ENCODE peak calls at places on chromosome 2, in six cellular contexts. H, G, R, A, K and U are unnamed samples.

GRCh38 chr2:11677146-11678055 is 7.4 kb upstream of the NTSR2 start:
- DNase-seq in H (no peak), G (no peak), R (no peak), A (no peak), K (no peak), U (no peak)

GRCh38 chr2:128505150-128505490 is 186.5 kb upstream of the HS6ST1 start:
- DNase-seq in H (no peak), G (no peak), R (no peak), A (no peak), K (no peak), U (no peak)

GRCh38 chr2:37711308-37711731 is 39.9 kb upstream of the CDC42EP3 start:
- DNase-seq in H (no peak), G (no peak), R (peak), A (peak), K (no peak), U (peak)

GRCh38 chr2:241773511-241774418 is 2.9 kb upstream of the GAL3ST2 start:
- DNase-seq in H (no peak), G (peak), R (no peak), A (no peak), K (no peak), U (no peak)

GRCh38 chr2:56898986-56899385 is 715.2 kb downstream of the CCDC85A start:
- DNase-seq in H (no peak), G (no peak), R (no peak), A (peak), K (no peak), U (no peak)

GRCh38 chr2:136305517-136306192 is 187.7 kb upstream of the CXCR4 start:
- DNase-seq in H (no peak), G (no peak), R (no peak), A (no peak), K (no peak), U (peak)

GRCh38 chr2:233479616-233480489 is 86.7 kb downstream of the USP40 start:
- DNase-seq in H (no peak), G (no peak), R (no peak), A (no peak), K (no peak), U (no peak)

GRCh38 chr2:152336854-152337510 is 2.0 kb downstream of the FMNL2 start:
- DNase-seq in H (no peak), G (peak), R (peak), A (peak), K (peak), U (no peak)

GRCh38 chr2:134718956-134719814 is at the start of gene TMEM163:
- DNase-seq in H (no peak), G (no peak), R (no peak), A (no peak), K (no peak), U (no peak)

GRCh38 chr2:105691942-105692341 is 52.8 kb upstream of the NCK2 start:
- DNase-seq in H (no peak), G (no peak), R (no peak), A (no peak), K (no peak), U (peak)

GRCh38 chr2:165648826-165649225 is 145.2 kb downstream of the GALNT3 start:
- DNase-seq in H (no peak), G (no peak), R (no peak), A (no peak), K (no peak), U (no peak)

GRCh38 chr2:154704991-154705390 is 6.5 kb downstream of the KCNJ3 start:
- DNase-seq in H (no peak), G (no peak), R (no peak), A (no peak), K (no peak), U (no peak)

GRCh38 chr2:107025869-107026380 is 140.0 kb upstream of the ST6GAL2 start:
- DNase-seq in H (no peak), G (no peak), R (peak), A (peak), K (no peak), U (no peak)

GRCh38 chr2:109299466-109299865 is 170.5 kb downstream of the SH3RF3 start:
- DNase-seq in H (no peak), G (no peak), R (no peak), A (no peak), K (no peak), U (no peak)

GRCh38 chr2:173191601-173192000 is 116.0 kb downstream of the MAP3K20 start:
- DNase-seq in H (no peak), G (no peak), R (no peak), A (peak), K (no peak), U (no peak)

GRCh38 chr2:232473467-232473890 is 14.2 kb downstream of the ECEL1 start:
- DNase-seq in H (no peak), G (no peak), R (no peak), A (peak), K (no peak), U (no peak)

GRCh38 chr2:72973566-72974435 is 56.5 kb downstream of the EMX1 start:
- DNase-seq in H (peak), G (no peak), R (peak), A (peak), K (no peak), U (peak)

GRCh38 chr2:27071990-27072830 is 756 bp upstream of the OST4 start:
- DNase-seq in H (no peak), G (no peak), R (peak), A (peak), K (peak), U (peak)

GRCh38 chr2:187529977-187530721 is 24.1 kb downstream of the TFPI start:
- DNase-seq in H (no peak), G (no peak), R (no peak), A (peak), K (no peak), U (no peak)

GRCh38 chr2:164593541-164593940 is 27.7 kb downstream of the GRB14 start:
- DNase-seq in H (no peak), G (no peak), R (no peak), A (no peak), K (no peak), U (no peak)

GRCh38 chr2:99841749-99842148 is 300.6 kb downstream of the AFF3 start:
- DNase-seq in H (no peak), G (no peak), R (peak), A (no peak), K (no peak), U (no peak)

GRCh38 chr2:47003641-47004427 is 88.2 kb upstream of the MCFD2 start:
- DNase-seq in H (no peak), G (no peak), R (no peak), A (peak), K (no peak), U (no peak)

GRCh38 chr2:27856956-27857355 is 33.2 kb downstream of the RBKS start:
- DNase-seq in H (no peak), G (no peak), R (no peak), A (no peak), K (no peak), U (no peak)

GRCh38 chr2:68466778-68467076 is 367 bp downstream of the FBXO48 start:
- DNase-seq in H (no peak), G (no peak), R (no peak), A (no peak), K (no peak), U (no peak)

GRCh38 chr2:3780477-3781402 is 77.4 kb downstream of the DCDC2C start:
- DNase-seq in H (peak), G (no peak), R (peak), A (peak), K (no peak), U (peak)

GRCh38 chr2:209977386-209978239 is 24.8 kb upstream of the RPE start:
- DNase-seq in H (no peak), G (no peak), R (peak), A (peak), K (no peak), U (peak)

GRCh38 chr2:950627-950992 is at the start of gene SNTG2:
- DNase-seq in H (no peak), G (no peak), R (no peak), A (no peak), K (no peak), U (no peak)

GRCh38 chr2:88671786-88672427 is 19.6 kb upstream of the RPIA start:
- DNase-seq in H (no peak), G (no peak), R (peak), A (peak), K (no peak), U (peak)

GRCh38 chr2:72036595-72036994 is 111.1 kb downstream of the CYP26B1 start:
- DNase-seq in H (no peak), G (no peak), R (no peak), A (no peak), K (no peak), U (no peak)

GRCh38 chr2:157364257-157364974 is 38.8 kb upstream of the ERMN start:
- DNase-seq in H (peak), G (no peak), R (no peak), A (no peak), K (no peak), U (peak)

GRCh38 chr2:12363569-12363968 is 353.2 kb upstream of the TRIB2 start:
- DNase-seq in H (no peak), G (no peak), R (no peak), A (no peak), K (no peak), U (no peak)

GRCh38 chr2:178756843-178757242 is 50.4 kb downstream of the TTN start:
- DNase-seq in H (no peak), G (no peak), R (peak), A (no peak), K (no peak), U (no peak)

GRCh38 chr2:88711331-88711730 is 19.9 kb downstream of the RPIA start:
- DNase-seq in H (no peak), G (no peak), R (no peak), A (no peak), K (no peak), U (no peak)

GRCh38 chr2:63440612-63441011 is 147.7 kb downstream of the WDPCP start:
- DNase-seq in H (no peak), G (no peak), R (no peak), A (peak), K (no peak), U (no peak)

GRCh38 chr2:19251554-19251953 is 106.9 kb downstream of the OSR1 start:
- DNase-seq in H (no peak), G (no peak), R (no peak), A (peak), K (no peak), U (no peak)

GRCh38 chr2:17752892-17753802 is 463 bp downstream of the SMC6 start:
- DNase-seq in H (no peak), G (peak), R (peak), A (peak), K (peak), U (peak)

GRCh38 chr2:17754773-17755425 is 961 bp downstream of the GEN1 start:
- DNase-seq in H (no peak), G (no peak), R (no peak), A (peak), K (no peak), U (peak)

GRCh38 chr2:17749753-17750438 is 3.7 kb downstream of the SMC6 start:
- DNase-seq in H (no peak), G (no peak), R (no peak), A (no peak), K (no peak), U (peak)

GRCh38 chr2:17753803-17754663 is at the start of the genes GEN1 and SMC6:
- DNase-seq in H (peak), G (peak), R (peak), A (peak), K (peak), U (peak)

DNA sequence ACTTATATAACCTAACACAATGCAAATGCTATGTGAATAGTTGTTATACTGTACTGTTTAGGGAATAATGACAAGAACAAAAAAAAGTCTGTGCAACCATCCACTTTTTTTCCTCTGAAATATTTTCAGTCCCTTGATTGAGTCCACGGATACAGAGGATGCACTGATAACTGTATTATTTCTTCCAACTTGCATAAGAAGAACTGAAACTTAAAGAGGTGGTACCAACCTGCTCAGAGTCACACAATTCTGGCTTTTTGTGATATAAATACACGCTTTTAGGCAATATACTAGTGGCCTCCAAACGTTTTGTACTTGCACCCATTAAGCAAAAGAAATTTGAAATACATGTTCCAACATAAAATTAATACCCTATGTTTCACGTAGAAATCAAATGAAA is 1.3 kb downstream of the SMC6 start:
- DNase-seq in H (no peak), G (no peak), R (no peak), A (no peak), K (no peak), U (peak)
- H3K4me3 ChIP-seq in H (peak), G (peak), R (peak), A (peak), K (no peak), U (peak)

GRCh38 chr2:5365871-5366461 is 326.2 kb upstream of the SOX11 start:
- DNase-seq in H (peak), G (no peak), R (peak), A (no peak), K (no peak), U (peak)
- TF ChIP-seq CTCF in H (peak), G (peak), R (peak), A (no peak), K (no peak), U (peak)

GRCh38 chr2:32011566-32011960 is 755 bp upstream of the MEMO1 start:
- DNase-seq in H (no peak), G (no peak), R (no peak), A (no peak), K (no peak), U (peak)

GRCh38 chr2:32006992-32007391 is 3.8 kb downstream of the MEMO1 start:
- DNase-seq in H (no peak), G (no peak), R (no peak), A (no peak), K (no peak), U (no peak)

GRCh38 chr2:32010670-32011565 is at the start of gene MEMO1:
- DNase-seq in H (peak), G (peak), R (peak), A (peak), K (peak), U (peak)

GRCh38 chr2:32009479-32010256 is 1.1 kb downstream of the MEMO1 start:
- DNase-seq in H (no peak), G (no peak), R (peak), A (peak), K (no peak), U (peak)

GRCh38 chr2:32008811-32009478 is 1.9 kb downstream of the MEMO1 start:
- DNase-seq in H (no peak), G (no peak), R (peak), A (peak), K (no peak), U (peak)
- H3K4me3 ChIP-seq in H (peak), G (peak), R (peak), A (peak), K (peak), U (peak)

GRCh38 chr2:159677654-159678053 is 34.7 kb upstream of the MARCHF7 start:
- DNase-seq in H (no peak), G (no peak), R (peak), A (peak), K (no peak), U (no peak)
- TF ChIP-seq CTCF in H (no peak), G (peak), R (peak), A (peak), K (peak), U (no peak)

DNA sequence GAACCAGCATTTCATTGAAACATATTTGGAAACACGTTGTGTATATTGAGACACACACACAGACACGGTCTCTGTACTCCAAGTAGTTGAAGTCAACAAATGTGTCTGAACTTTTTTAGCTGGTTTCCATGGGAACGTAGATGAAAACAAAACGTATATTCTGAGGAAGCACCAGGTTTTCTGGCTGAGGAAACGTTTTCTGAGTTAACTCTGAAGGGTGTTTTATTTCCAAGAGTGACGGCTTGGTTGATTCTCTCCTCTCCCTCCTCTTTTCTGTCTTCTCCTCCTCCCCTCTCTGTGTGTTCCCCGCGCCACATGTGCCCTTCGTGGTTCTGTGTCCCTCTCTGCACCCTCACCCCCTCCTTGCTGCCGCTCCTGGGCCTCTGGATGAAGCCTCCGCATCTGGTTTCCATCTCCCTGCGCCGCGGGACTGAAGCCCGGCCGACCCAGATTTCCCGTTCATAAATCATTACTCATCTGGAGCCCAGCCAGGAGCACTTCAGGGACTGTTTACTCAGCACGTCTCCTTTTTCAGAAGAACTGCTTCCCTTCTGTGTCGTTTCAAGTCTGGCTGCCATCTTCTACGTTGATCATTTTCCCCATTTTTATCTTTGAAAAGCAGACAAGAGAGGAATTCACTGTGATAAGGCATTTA is 122.7 kb downstream of the COL6A3 start:
- DNase-seq in H (no peak), G (peak), R (peak), A (peak), K (peak), U (no peak)
- H3K4me3 ChIP-seq in H (no peak), G (no peak), R (no peak), A (no peak), K (no peak), U (no peak)

GRCh38 chr2:70768585-70769085 is 635 bp upstream of the ADD2 start:
- DNase-seq in H (no peak), G (no peak), R (no peak), A (no peak), K (no peak), U (no peak)

GRCh38 chr2:70766357-70767093 is 1.5 kb downstream of the ADD2 start:
- DNase-seq in H (no peak), G (no peak), R (no peak), A (no peak), K (no peak), U (no peak)

GRCh38 chr2:70767094-70767698 is 804 bp downstream of the ADD2 start:
- DNase-seq in H (no peak), G (no peak), R (no peak), A (no peak), K (no peak), U (no peak)

GRCh38 chr2:70769450-70769849 is 1.4 kb upstream of the ADD2 start:
- DNase-seq in H (no peak), G (no peak), R (no peak), A (no peak), K (no peak), U (no peak)

GRCh38 chr2:70767699-70768584 is at the start of gene ADD2:
- DNase-seq in H (no peak), G (no peak), R (peak), A (peak), K (no peak), U (peak)
- TF ChIP-seq CTCF in H (no peak), G (peak), R (no peak), A (no peak), K (no peak), U (peak)

GRCh38 chr2:33344230-33344629 is 132.2 kb upstream of the RASGRP3 start:
- DNase-seq in H (no peak), G (no peak), R (no peak), A (no peak), K (no peak), U (no peak)
- H3K4me3 ChIP-seq in H (no peak), G (no peak), R (no peak), A (no peak), K (no peak), U (no peak)

DNA sequence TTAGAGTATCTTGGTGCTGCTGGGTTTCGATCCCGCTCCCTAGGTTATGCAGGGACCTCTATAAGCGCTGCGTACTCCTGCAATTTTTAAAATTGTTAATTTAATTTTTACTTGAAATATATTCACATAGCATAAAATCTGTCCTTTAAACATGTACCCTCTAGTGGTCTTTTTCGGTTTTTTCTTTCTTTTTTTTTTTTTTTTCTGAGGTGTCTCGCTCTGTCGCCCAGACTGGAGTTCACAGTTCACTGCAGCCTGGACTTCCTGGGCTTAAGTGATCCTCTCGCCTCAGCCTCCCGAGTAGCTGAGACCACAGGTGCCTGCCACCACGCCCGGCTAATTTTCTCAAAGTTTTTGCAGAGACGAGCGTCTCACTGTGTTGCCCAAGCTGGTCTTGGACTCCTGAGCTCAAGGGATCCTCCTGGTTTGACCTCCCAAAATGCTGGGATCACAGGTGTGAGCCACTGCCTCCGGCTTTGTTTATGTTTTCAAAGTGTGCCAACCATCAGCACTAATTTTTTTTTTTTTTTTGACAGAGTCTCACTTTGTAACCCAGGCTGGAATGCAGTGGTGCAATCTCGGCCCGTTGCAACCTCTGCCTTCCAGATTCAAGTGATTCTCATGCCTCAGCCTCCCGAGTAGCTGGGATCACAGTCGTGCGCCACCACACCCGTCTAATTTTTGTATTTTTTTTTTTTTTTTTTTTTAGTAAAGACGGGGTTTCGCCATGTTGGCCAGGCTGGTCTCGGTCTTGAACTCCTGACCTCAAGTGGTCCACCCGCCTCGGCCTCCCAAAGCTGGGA is 585 bp upstream of the MOB1A start:
- DNase-seq in H (no peak), G (no peak), R (no peak), A (no peak), K (no peak), U (peak)
- TF ChIP-seq CTCF in H (no peak), G (peak), R (peak), A (peak), K (peak), U (peak)